ENCODE peak calls at places on chromosome 18, in ten cellular contexts. C, R, F, I, D, A, K, E, W and N are unnamed samples.
A peak's percentile ranks its signal among the peaks of the same experiment; 100 is the strongest.

GRCh38 chr18:55830490-55830889 is 242.5 kb upstream of the TCF4 start:
- DNase-seq in C (no peak), R (no peak), F (no peak), I (no peak), D (no peak), A (no peak), K (no peak), E (no peak), W (no peak), N (no peak)

GRCh38 chr18:22796069-22796468 is 137.1 kb upstream of the RBBP8 start:
- DNase-seq in C (peak; percentile 6), R (no peak), F (no peak), I (no peak), D (no peak), A (no peak), K (no peak), E (no peak), W (no peak), N (no peak)

GRCh38 chr18:55301196-55301540 is 286.8 kb downstream of the TCF4 start:
- DNase-seq in C (peak; percentile 17), R (no peak), F (no peak), I (no peak), D (no peak), A (no peak), K (peak; percentile 58), E (no peak), W (no peak), N (no peak)

GRCh38 chr18:5538541-5538940 is 5.3 kb downstream of the EPB41L3 start:
- DNase-seq in C (no peak), R (no peak), F (no peak), I (no peak), D (no peak), A (no peak), K (peak; percentile 48), E (no peak), W (no peak), N (no peak)

GRCh38 chr18:3037423-3037915 is 24.5 kb upstream of the LPIN2 start:
- DNase-seq in C (peak; percentile 90), R (peak; percentile 76), F (no peak), I (no peak), D (no peak), A (peak; percentile 44), K (no peak), E (no peak), W (no peak), N (no peak)

GRCh38 chr18:34787931-34788532 is 77.9 kb downstream of the DTNA start:
- DNase-seq in C (peak; percentile 69), R (peak; percentile 80), F (peak; percentile 64), I (no peak), D (no peak), A (peak; percentile 47), K (peak; percentile 75), E (no peak), W (peak; percentile 19), N (no peak)

GRCh38 chr18:76445275-76445674 is 49.8 kb downstream of the ZNF516 start:
- DNase-seq in C (peak; percentile 84), R (no peak), F (no peak), I (no peak), D (no peak), A (no peak), K (no peak), E (no peak), W (no peak), N (no peak)

GRCh38 chr18:50138181-50139064 is 56.5 kb downstream of the MYO5B start:
- DNase-seq in C (no peak), R (no peak), F (no peak), I (no peak), D (no peak), A (no peak), K (no peak), E (no peak), W (no peak), N (no peak)

GRCh38 chr18:54558609-54559585 is 32.1 kb upstream of the DYNAP start:
- DNase-seq in C (peak; percentile 3), R (peak; percentile 44), F (peak; percentile 12), I (no peak), D (no peak), A (peak; percentile 19), K (peak; percentile 21), E (no peak), W (no peak), N (no peak)

GRCh38 chr18:71370095-71370494 is 1081.2 kb downstream of the SOCS6 start:
- DNase-seq in C (no peak), R (no peak), F (no peak), I (no peak), D (no peak), A (no peak), K (no peak), E (no peak), W (no peak), N (no peak)

GRCh38 chr18:55264108-55264507 is 304.8 kb upstream of the CCDC68 start:
- DNase-seq in C (peak; percentile 26), R (no peak), F (no peak), I (no peak), D (no peak), A (no peak), K (peak; percentile 59), E (no peak), W (no peak), N (no peak)

GRCh38 chr18:78596794-78597193 is 382.8 kb upstream of the SALL3 start:
- DNase-seq in C (no peak), R (peak; percentile 24), F (no peak), I (no peak), D (no peak), A (no peak), K (no peak), E (no peak), W (no peak), N (no peak)

GRCh38 chr18:39380823-39381222 is 1815.2 kb upstream of the CELF4 start:
- DNase-seq in C (no peak), R (no peak), F (no peak), I (no peak), D (no peak), A (no peak), K (peak; percentile 81), E (no peak), W (no peak), N (no peak)

GRCh38 chr18:2070636-2071035 is 500.7 kb downstream of the METTL4 start:
- DNase-seq in C (no peak), R (no peak), F (no peak), I (no peak), D (no peak), A (no peak), K (no peak), E (no peak), W (no peak), N (no peak)

GRCh38 chr18:78495550-78495949 is 484.1 kb upstream of the SALL3 start:
- DNase-seq in C (no peak), R (no peak), F (no peak), I (no peak), D (no peak), A (no peak), K (no peak), E (no peak), W (no peak), N (no peak)

GRCh38 chr18:57942493-57942892 is 101.5 kb upstream of the NEDD4L start:
- DNase-seq in C (no peak), R (no peak), F (no peak), I (no peak), D (no peak), A (no peak), K (peak; percentile 47), E (no peak), W (no peak), N (no peak)

GRCh38 chr18:78160961-78161656 is 818.5 kb upstream of the SALL3 start:
- DNase-seq in C (no peak), R (no peak), F (no peak), I (no peak), D (no peak), A (no peak), K (no peak), E (no peak), W (no peak), N (no peak)

GRCh38 chr18:58241877-58242276 is 197.9 kb downstream of the NEDD4L start:
- DNase-seq in C (peak; percentile 93), R (no peak), F (no peak), I (no peak), D (peak; percentile 53), A (no peak), K (no peak), E (no peak), W (no peak), N (no peak)

GRCh38 chr18:6734746-6735430 is 5.4 kb downstream of the ARHGAP28 start:
- DNase-seq in C (peak; percentile 47), R (no peak), F (no peak), I (no peak), D (no peak), A (no peak), K (no peak), E (no peak), W (no peak), N (no peak)
- H3K4me1 ChIP-seq in C (peaks cover 11% of the 10 kb centered on the region), R (peaks cover 24% of the 10 kb centered on the region), F (no peaks in the 10 kb centered on the region), I (no peaks in the 10 kb centered on the region), D (peaks cover 17% of the 10 kb centered on the region), A (no peaks in the 10 kb centered on the region), K (peaks cover 42% of the 10 kb centered on the region), E (no peaks in the 10 kb centered on the region), W (no peaks in the 10 kb centered on the region), N (no peaks in the 10 kb centered on the region)

GRCh38 chr18:13025233-13025632 is 34.1 kb downstream of the CEP192 start:
- DNase-seq in C (no peak), R (no peak), F (no peak), I (no peak), D (no peak), A (no peak), K (no peak), E (no peak), W (no peak), N (no peak)
- TF ChIP-seq CTCF in C (no peak), R (no peak), F (no peak), I (no peak), D (no peak), A (no peak), K (no peak), E (no peak), W (no peak), N (no peak)

GRCh38 chr18:9335255-9336045 is 877 bp downstream of the TWSG1 start:
- DNase-seq in C (peak; percentile 29), R (no peak), F (no peak), I (no peak), D (no peak), A (no peak), K (peak; percentile 3), E (no peak), W (no peak), N (no peak)
- H3K4me3 ChIP-seq in C (peak overlapping the region; percentile 89), R (peak overlapping the region; percentile 89), F (peak overlapping the region; percentile 77), I (peak overlapping the region; percentile 52), D (peak overlapping the region; percentile 94), A (peak overlapping the region; percentile 96), K (peak overlapping the region; percentile 76), E (peak overlapping the region; percentile 87), W (peak overlapping the region; percentile 60), N (peak overlapping the region; percentile 81)

DNA sequence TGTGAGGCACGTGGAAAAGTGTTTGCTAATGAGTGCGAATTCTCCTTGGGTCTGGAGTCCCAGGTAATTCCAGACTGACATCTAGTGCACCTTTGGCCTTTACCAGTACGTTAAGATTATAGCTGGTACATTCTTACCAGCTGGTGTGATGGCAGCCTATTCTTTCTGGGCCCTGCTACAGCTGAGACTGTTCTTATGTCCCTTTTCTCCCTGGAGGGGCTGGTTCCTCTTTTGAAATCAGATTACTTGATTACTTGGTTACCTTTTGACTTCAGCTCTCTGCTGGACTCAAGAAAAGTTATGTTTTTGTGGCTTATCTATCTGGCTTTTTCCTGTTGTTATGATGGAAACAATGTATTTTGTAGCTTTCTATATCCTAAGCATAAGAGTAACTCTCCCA is 14.5 kb downstream of the CABYR start:
- DNase-seq in C (no peak), R (no peak), F (no peak), I (no peak), D (no peak), A (no peak), K (no peak), E (no peak), W (no peak), N (no peak)
- H3K4me1 ChIP-seq in C (no peaks in the 10 kb centered on the region), R (no peaks in the 10 kb centered on the region), F (no peaks in the 10 kb centered on the region), I (no peaks in the 10 kb centered on the region), D (no peaks in the 10 kb centered on the region), A (no peaks in the 10 kb centered on the region), K (no peaks in the 10 kb centered on the region), E (no peaks in the 10 kb centered on the region), W (no peaks in the 10 kb centered on the region), N (no peaks in the 10 kb centered on the region)